ENCODE peak calls at places on chromosomes 2 and 18, in six cellular contexts. H, L, B, X, N and Q are unnamed samples.

GRCh38 chr2:6443424-6443823 is 422.3 kb downstream of the CMPK2 start:
- DNase-seq in H (no peak), L (no peak), B (peak; percentile 29), X (no peak), N (no peak), Q (no peak)

GRCh38 chr18:2687390-2688001 is 32.0 kb downstream of the SMCHD1 start:
- DNase-seq in H (no peak), L (no peak), B (no peak), X (peak; percentile 41), N (no peak), Q (no peak)

GRCh38 chr18:25349926-25350560 is 1.9 kb downstream of the ZNF521 start:
- DNase-seq in H (no peak), L (no peak), B (peak; percentile 13), X (peak; percentile 33), N (peak; percentile 68), Q (peak; percentile 21)

GRCh38 chr2:170206246-170206645 is 28.3 kb downstream of the MYO3B start:
- DNase-seq in H (no peak), L (no peak), B (no peak), X (no peak), N (no peak), Q (no peak)

GRCh38 chr2:212532087-212532486 is 6.5 kb downstream of the ERBB4 start:
- DNase-seq in H (no peak), L (no peak), B (no peak), X (no peak), N (no peak), Q (no peak)

GRCh38 chr18:56770097-56770496 is 118.9 kb downstream of the WDR7 start:
- DNase-seq in H (no peak), L (no peak), B (no peak), X (no peak), N (no peak), Q (no peak)

GRCh38 chr2:2793514-2793913 is 462.4 kb upstream of the MYT1L start:
- DNase-seq in H (no peak), L (no peak), B (no peak), X (no peak), N (no peak), Q (no peak)

GRCh38 chr2:69995511-69995910 is 34.1 kb upstream of the ASPRV1 start:
- DNase-seq in H (no peak), L (no peak), B (no peak), X (no peak), N (no peak), Q (no peak)

GRCh38 chr18:53946561-53946960 is 277.9 kb downstream of the MBD2 start:
- DNase-seq in H (no peak), L (no peak), B (no peak), X (no peak), N (no peak), Q (no peak)

GRCh38 chr2:184654945-184655344 is 56.6 kb downstream of the ZNF804A start:
- DNase-seq in H (no peak), L (no peak), B (peak; percentile 84), X (no peak), N (no peak), Q (no peak)

GRCh38 chr2:195532628-195533271 is 124.3 kb upstream of the SLC39A10 start:
- DNase-seq in H (no peak), L (no peak), B (peak; percentile 63), X (peak; percentile 53), N (no peak), Q (no peak)

GRCh38 chr2:150465703-150466569 is 21.5 kb downstream of the RND3 start:
- DNase-seq in H (no peak), L (no peak), B (peak; percentile 70), X (no peak), N (no peak), Q (no peak)

GRCh38 chr18:23825978-23826405 is 136.7 kb downstream of the LAMA3 start:
- DNase-seq in H (no peak), L (no peak), B (peak; percentile 70), X (no peak), N (peak; percentile 93), Q (no peak)

GRCh38 chr2:45786831-45787357 is 135.4 kb downstream of the PRKCE start:
- DNase-seq in H (no peak), L (no peak), B (peak; percentile 10), X (no peak), N (no peak), Q (no peak)

GRCh38 chr2:26820932-26821331 is 27.0 kb upstream of the DPYSL5 start:
- DNase-seq in H (no peak), L (no peak), B (no peak), X (no peak), N (no peak), Q (no peak)

DNA sequence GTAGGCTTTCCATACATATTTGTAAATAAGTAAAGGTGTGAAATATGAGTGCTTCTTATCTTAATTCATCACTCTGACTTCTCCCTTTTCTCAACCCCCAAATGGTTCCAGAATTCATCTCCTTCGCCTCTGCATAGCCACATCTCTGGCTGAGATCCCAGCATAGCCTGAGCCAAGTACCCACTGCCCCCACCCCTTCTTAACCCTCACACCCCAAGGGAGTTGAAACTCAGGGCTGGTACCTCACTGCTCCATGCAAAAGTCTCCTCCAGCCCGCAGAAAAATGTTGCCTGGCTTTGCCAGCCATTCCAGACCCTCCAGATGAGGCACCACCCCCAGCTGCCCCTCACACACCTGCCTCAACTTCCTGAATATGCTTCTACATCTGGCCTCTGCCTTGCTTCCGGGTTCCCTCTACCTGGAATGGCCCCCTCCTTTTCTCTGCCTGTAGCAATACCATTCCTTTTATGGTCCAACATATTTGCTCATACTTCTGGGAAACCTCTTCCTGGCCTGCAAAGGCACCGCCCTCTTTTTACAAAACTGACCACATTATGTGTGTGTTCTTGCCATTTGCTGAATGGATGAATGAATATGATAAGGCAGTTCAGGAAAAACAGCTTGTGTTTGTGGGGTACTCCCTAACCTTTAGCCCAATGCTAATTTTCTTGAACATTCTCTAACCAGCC is 112.8 kb downstream of the CELF4 start:
- DNase-seq in H (no peak), L (no peak), B (no peak), X (no peak), N (no peak), Q (no peak)
- H3K27ac ChIP-seq in H (no peak overlapping the region), L (no peak overlapping the region), B (no peak overlapping the region), X (no peak overlapping the region), N (peak overlapping the region; percentile 35), Q (peak overlapping the region; percentile 83)

DNA sequence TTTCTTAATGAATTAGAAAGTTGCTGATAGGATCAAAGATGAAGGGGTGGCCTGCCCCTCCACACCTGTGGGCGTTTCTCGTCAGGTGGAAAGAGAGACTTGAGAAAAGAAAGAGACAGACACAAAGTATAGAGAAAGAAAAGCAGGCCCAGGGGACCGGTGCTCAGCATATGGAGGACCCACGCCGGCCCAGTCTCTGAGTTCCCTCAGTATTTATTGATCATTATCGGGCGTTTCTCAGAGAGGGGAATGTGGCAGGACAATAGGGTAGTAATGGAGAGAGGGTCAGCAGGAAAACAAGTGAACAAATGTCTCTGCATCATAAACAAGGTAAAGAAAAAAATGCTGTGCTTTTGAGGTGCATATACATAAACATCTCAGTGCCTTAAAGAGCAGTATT is 144.3 kb downstream of the CCDC102B start:
- DNase-seq in H (no peak), L (no peak), B (no peak), X (no peak), N (no peak), Q (no peak)
- H3K27ac ChIP-seq in H (no peak overlapping the region), L (no peak overlapping the region), B (no peak overlapping the region), X (no peak overlapping the region), N (no peak overlapping the region), Q (no peak overlapping the region)

DNA sequence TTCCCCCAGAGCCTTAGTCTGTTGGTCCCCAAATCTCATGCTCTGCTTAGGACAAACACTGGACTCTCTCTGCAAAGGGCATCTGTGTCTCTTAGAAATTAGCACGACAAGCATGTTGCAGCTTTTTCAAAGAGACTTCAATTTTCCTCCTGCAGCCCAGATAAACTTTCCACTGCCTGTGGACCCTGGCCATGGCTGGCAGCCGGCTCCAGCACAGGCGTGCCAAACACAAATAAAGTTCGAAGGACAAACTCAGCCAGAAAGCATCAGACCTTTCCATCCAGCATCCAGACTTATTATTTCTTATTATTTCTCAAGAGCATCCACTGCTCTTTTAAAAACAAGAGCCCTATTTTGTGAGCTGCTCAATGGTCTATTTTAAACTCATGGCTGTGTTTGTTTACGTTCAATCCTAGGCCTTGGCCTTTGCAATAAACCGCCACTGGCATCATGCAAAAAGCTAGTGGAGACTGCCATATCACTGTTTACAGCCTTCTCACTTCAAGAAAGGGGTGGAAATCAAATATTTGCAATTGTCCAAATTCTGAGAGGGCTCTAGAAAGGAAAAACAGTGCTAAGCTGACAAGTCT is 300.8 kb downstream of the BCL11A start:
- DNase-seq in H (no peak), L (no peak), B (no peak), X (no peak), N (no peak), Q (no peak)
- H3K27ac ChIP-seq in H (peak overlapping the region; percentile 35), L (no peak overlapping the region), B (no peak overlapping the region), X (no peak overlapping the region), N (no peak overlapping the region), Q (no peak overlapping the region)

GRCh38 chr2:210172219-210172575 is 988 bp upstream of the KANSL1L start:
- DNase-seq in H (no peak), L (no peak), B (no peak), X (no peak), N (no peak), Q (no peak)

GRCh38 chr2:210177769-210178168 is 6.6 kb upstream of the KANSL1L start:
- DNase-seq in H (no peak), L (no peak), B (no peak), X (no peak), N (no peak), Q (no peak)

GRCh38 chr2:210170442-210171303 is 536 bp downstream of the KANSL1L start:
- DNase-seq in H (peak; percentile 81), L (peak; percentile 88), B (peak; percentile 94), X (peak; percentile 96), N (peak; percentile 98), Q (peak; percentile 97)

GRCh38 chr2:210171309-210172218 is at the start of gene KANSL1L:
- DNase-seq in H (peak; percentile 93), L (peak; percentile 88), B (peak; percentile 94), X (peak; percentile 96), N (peak; percentile 100), Q (peak; percentile 99)

GRCh38 chr2:210174086-210174485 is 2.9 kb upstream of the KANSL1L start:
- DNase-seq in H (no peak), L (no peak), B (no peak), X (no peak), N (no peak), Q (no peak)
- H3K27ac ChIP-seq in H (no peak overlapping the region), L (no peak overlapping the region), B (no peak overlapping the region), X (no peak overlapping the region), N (no peak overlapping the region), Q (no peak overlapping the region)

DNA sequence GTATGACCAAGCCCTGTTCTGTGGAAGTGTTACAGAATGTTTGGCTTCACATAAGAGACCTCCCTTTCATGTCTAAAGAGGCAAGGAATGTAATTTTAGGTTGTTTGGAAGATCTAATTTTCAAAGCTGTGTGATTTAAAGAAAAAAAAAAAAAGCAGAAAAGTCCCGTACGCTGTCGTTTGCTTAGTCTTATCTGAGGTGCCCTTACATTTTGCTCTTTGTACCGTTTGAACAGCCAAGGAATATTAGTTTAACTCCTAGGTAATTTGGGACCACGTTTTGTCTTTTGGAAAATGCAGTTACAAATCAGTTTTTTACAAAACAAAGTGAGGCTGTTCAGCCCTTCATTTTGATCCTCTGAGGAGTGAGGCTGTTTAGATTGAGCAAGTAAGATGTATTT is 136.0 kb downstream of the FMNL2 start:
- DNase-seq in H (no peak), L (no peak), B (no peak), X (no peak), N (no peak), Q (no peak)
- H3K27ac ChIP-seq in H (peak overlapping the region; percentile 81), L (no peak overlapping the region), B (no peak overlapping the region), X (no peak overlapping the region), N (no peak overlapping the region), Q (peak overlapping the region; percentile 48)